ENCODE peak calls at places on chromosome 4, in five cellular contexts. L, U, S, O and H are unnamed samples. For H3K27me3, the result is how much of the 10 kb centered on the place peaks cover.

GRCh38 chr4:109708435-109708834 is 5.2 kb upstream of the CASP6 start:
- DNase-seq in L (no peak), O (no peak), U (no peak), S (no peak), H (no peak)

GRCh38 chr4:8117278-8117682 is 41.3 kb downstream of the ABLIM2 start:
- DNase-seq in U (peak), L (no peak), O (peak), S (peak), H (no peak)

GRCh38 chr4:85748654-85749053 is 273.7 kb downstream of the ARHGAP24 start:
- DNase-seq in S (peak), O (no peak), U (peak), L (no peak), H (no peak)

GRCh38 chr4:20395160-20395773 is 143.6 kb downstream of the SLIT2 start:
- DNase-seq in L (no peak), O (peak), S (peak), U (no peak), H (no peak)

GRCh38 chr4:127967141-127967775 is 2.1 kb downstream of the ABHD18 start:
- DNase-seq in O (no peak), U (no peak), L (no peak), S (peak), H (no peak)

GRCh38 chr4:80073362-80074008 is 456 bp upstream of the ANTXR2 start:
- DNase-seq in O (no peak), U (no peak), S (no peak), L (no peak), H (no peak)

GRCh38 chr4:111802191-111802590 is 343.1 kb upstream of the FAM241A start:
- DNase-seq in U (no peak), O (no peak), L (no peak), S (peak), H (no peak)

GRCh38 chr4:7861440-7861881 is 78.2 kb downstream of the AFAP1 start:
- DNase-seq in O (no peak), U (peak), L (no peak), S (peak), H (no peak)

GRCh38 chr4:170938588-170938987 is 848.8 kb upstream of the AADAT start:
- DNase-seq in S (no peak), O (no peak), L (no peak), U (no peak), H (no peak)

GRCh38 chr4:187937557-187937956 is 58.0 kb upstream of the ZFP42 start:
- DNase-seq in S (no peak), U (no peak), O (no peak), L (no peak), H (no peak)

GRCh38 chr4:74410272-74410671 is 34.7 kb upstream of the AREG start:
- DNase-seq in L (no peak), U (no peak), S (no peak), O (no peak), H (no peak)

DNA sequence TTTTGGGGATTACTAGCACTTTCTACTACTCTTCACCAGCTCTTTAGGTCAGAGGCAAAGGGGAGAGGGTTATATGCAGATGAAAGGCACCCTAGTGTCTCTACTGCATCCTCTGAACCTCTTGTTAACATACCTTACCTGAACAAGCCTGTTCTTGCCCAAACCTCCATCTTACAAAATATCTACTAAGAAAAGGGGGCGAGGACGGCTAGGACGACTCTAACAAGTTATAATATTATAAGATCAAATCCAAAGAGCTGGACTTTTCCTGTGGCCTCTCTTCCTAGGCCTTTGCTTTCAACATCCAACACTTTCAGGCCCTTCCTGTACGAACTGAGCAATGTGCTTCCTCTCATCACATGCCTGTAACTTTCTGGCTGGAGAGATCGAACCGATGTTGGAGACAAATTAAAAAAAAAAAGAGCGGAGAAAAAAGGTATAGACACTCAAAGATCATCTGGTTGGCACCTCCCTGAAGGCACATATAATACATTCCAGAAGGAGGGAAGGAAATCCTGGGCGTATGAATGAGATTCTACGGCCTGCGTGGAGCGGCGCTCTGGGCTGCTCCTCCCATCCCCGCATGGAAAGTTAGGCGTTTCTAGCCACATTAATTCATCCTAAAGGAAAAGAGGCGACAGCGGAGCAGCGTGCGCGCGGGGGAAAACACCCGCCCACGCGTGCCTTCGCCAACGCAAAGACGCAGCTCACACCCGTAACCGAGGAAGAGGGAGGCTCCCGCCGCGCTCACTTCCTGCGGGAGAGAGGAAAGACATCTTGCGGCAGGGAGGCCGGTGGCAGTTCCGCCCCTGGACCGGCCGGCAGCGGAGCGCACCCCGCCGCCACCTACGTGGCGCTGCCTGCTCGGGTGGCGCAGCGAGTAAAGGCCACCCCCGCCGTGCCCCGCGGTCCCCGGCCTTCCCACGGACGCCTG is 803 bp downstream of the PRDM5 start:
- DNase-seq in L (peak), O (peak), U (peak), S (peak), H (peak)
- H3K27me3 ChIP-seq in L (under half), O (under half), U (under half), S (under half), H (under half)

GRCh38 chr4:157226601-157227000 is 6.1 kb downstream of the GRIA2 start:
- DNase-seq in U (no peak), S (no peak), L (no peak), O (no peak), H (no peak)
- H3K27me3 ChIP-seq in U (under half), S (under half), L (under half), O (under half), H (under half)

DNA sequence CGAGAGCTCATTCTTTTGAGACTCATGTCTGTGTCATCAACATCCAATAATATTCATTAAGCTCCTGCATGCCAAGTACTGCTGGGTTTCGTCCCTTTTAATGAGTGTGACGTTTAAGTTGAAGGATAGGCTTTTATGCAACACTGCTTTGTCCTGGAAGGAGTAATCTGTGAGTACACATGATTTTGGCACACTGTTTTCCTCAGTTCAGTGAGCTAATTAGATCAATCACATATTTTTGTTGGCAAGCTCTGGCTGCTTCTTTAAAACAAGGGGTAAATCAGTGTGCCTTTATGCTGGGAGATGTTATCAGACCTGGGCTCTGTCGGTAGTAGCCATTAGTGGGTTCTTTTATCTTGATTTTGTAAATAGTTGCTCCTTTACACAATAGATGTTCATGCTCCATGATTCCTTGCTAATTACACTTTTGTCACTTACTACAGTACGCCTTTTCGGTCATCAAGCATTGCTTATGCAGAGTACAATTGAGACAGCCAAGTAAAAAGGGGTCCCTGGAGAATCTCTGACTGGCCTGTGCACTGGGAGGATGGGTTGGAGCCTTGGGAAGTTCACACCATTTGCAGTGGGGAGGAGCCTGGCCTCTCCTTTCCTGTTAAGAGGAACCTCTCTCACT is 132.6 kb downstream of the FHIP1A start:
- DNase-seq in L (no peak), O (peak), S (peak), U (peak), H (no peak)
- H3K27me3 ChIP-seq in L (under half), O (under half), S (under half), U (under half), H (under half)

GRCh38 chr4:185218312-185218711 is 8.9 kb downstream of the SNX25 start:
- DNase-seq in L (no peak), S (no peak), O (no peak), U (no peak), H (no peak)
- H3K27me3 ChIP-seq in L (under half), S (under half), O (under half), U (under half), H (under half)

DNA sequence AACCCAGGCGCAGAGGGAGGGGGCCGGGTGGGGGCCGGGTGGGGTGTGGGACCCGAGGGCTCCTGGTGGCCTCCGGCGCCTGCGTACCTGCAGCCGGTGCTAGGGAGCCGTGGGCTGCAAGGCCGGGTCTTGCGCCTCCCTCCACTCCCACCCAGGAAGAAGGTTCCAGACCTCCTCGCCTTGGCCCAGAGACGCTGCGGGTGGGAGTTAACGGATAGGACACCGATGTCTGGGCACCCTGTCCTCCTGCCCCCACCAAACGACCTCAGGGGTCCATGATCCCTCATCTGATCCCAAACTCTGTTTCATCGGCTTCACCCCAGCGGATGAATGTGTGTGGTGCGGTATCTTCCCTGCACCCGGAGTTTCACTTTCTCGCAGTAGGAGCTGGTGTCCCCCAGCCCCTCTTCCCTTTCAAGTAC is 927 bp downstream of the MSX1 start:
- DNase-seq in O (no peak), S (no peak), L (no peak), U (peak), H (no peak)
- H3K27me3 ChIP-seq in O (half or more), S (under half), L (half or more), U (under half), H (half or more)

GRCh38 chr4:37139987-37140386 is 104.6 kb upstream of the NWD2 start:
- DNase-seq in U (no peak), L (no peak), O (no peak), S (no peak), H (no peak)

GRCh38 chr4:37138019-37138653 is 106.4 kb upstream of the NWD2 start:
- DNase-seq in O (no peak), L (no peak), S (no peak), U (no peak), H (no peak)

DNA sequence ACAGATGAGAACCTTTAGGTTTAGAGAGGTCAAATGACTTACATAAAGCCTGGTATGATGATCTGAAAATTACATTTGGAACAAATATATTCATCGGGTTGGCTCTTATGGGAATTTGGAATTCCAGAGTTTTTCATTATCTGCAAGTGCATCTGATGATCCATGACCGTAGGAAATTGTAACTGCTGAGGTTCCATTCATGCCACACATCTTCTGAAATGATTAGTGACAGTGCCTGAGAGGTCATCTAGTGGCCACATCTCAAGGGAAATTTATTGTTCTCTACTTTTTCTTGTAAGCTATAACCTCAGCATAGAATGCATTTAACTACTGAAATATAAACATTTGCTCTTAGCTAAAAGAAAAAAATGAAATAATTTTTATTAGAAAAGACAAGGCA is 105.8 kb upstream of the NWD2 start:
- DNase-seq in L (no peak), U (no peak), O (no peak), S (no peak), H (no peak)
- H3K27me3 ChIP-seq in L (under half), U (under half), O (under half), S (under half), H (under half)

GRCh38 chr4:115688961-115689360 is 575.5 kb upstream of the NDST4 start:
- DNase-seq in O (no peak), U (no peak), L (no peak), S (no peak), H (no peak)
- H3K27me3 ChIP-seq in O (under half), U (under half), L (under half), S (under half), H (under half)